ENCODE peak calls at places on chromosomes 1 and 21, in four cellular contexts. U, P, Q and C are unnamed samples. For H3K36me3, the result is how much of the 10 kb centered on the place peaks cover.

GRCh38 chr21:46435786-46436227 is 22.9 kb upstream of the DIP2A start:
- DNase-seq in U (no peak), P (no peak), Q (no peak), C (no peak)

GRCh38 chr21:16633851-16634521 is 878.9 kb upstream of the CXADR start:
- DNase-seq in U (no peak), P (no peak), Q (no peak), C (peak)

GRCh38 chr1:219812491-219813221 is 115.7 kb downstream of the SLC30A10 start:
- DNase-seq in U (peak), P (no peak), Q (peak), C (peak)

GRCh38 chr1:45957684-45958083 is 154.3 kb downstream of the MAST2 start:
- DNase-seq in U (no peak), P (no peak), Q (no peak), C (no peak)

GRCh38 chr21:39852021-39852721 is 15.1 kb upstream of the PCP4 start:
- DNase-seq in U (no peak), P (no peak), Q (peak), C (no peak)

GRCh38 chr21:15222711-15223110 is 157.9 kb upstream of the NRIP1 start:
- DNase-seq in U (no peak), P (no peak), Q (no peak), C (no peak)

GRCh38 chr1:150165622-150166612 is 16.2 kb downstream of the PLEKHO1 start:
- DNase-seq in U (peak), P (peak), Q (no peak), C (peak)

GRCh38 chr1:6108937-6109636 is 63.4 kb downstream of the KCNAB2 start:
- DNase-seq in U (no peak), P (no peak), Q (no peak), C (no peak)

GRCh38 chr1:208189183-208189582 is 55.0 kb downstream of the PLXNA2 start:
- DNase-seq in U (no peak), P (no peak), Q (no peak), C (no peak)

GRCh38 chr21:44413566-44414290 is 41.6 kb upstream of the LRRC3 start:
- DNase-seq in U (no peak), P (no peak), Q (no peak), C (no peak)

GRCh38 chr1:203796223-203796747 is 862 bp downstream of the ZBED6 start:
- DNase-seq in U (no peak), P (peak), Q (no peak), C (peak)

GRCh38 chr1:20150326-20150705 is 11.2 kb downstream of the PLA2G2F start:
- DNase-seq in U (no peak), P (no peak), Q (no peak), C (no peak)

GRCh38 chr1:183632964-183633363 is 2.6 kb downstream of the ARPC5 start:
- DNase-seq in U (no peak), P (no peak), Q (no peak), C (no peak)

GRCh38 chr1:153534933-153535663 is 693 bp downstream of the S100A6 start:
- DNase-seq in U (no peak), P (peak), Q (no peak), C (no peak)

GRCh38 chr1:229209816-229210215 is 61.1 kb upstream of the RAB4A start:
- DNase-seq in U (no peak), P (no peak), Q (no peak), C (no peak)

GRCh38 chr1:232179896-232180760 is 449.8 kb downstream of the SIPA1L2 start:
- DNase-seq in U (no peak), P (no peak), Q (no peak), C (no peak)

GRCh38 chr1:9201421-9202239 is 32.9 kb upstream of the H6PD start:
- DNase-seq in U (no peak), P (no peak), Q (no peak), C (peak)

GRCh38 chr1:219271914-219272545 is 98.4 kb downstream of the LYPLAL1 start:
- DNase-seq in U (no peak), P (no peak), Q (no peak), C (no peak)

GRCh38 chr21:35316933-35317332 is 267.8 kb upstream of the RUNX1 start:
- DNase-seq in U (no peak), P (no peak), Q (no peak), C (no peak)
- H3K4me3 ChIP-seq in U (no peak), P (no peak), Q (no peak), C (no peak)

DNA sequence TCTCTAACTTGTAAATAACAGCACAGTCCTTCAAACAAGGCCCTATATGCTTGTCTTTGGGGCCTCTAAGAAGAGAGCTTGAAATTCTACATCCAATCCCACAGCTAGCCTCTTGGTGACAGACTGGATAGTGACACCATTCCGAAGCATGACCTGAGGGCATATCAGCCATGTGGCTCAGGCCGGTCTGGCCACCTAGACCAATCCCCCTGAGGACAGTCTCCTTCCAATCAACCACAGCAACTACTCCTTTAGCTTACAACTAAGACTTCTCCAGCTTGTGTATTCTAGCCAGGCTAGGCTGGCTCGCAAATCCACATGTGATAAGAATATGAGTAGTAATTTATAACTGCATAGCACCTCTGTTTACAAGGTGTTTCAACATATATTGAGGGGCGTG is 14.0 kb downstream of the BCAR3 start:
- DNase-seq in U (no peak), P (no peak), Q (no peak), C (no peak)
- H3K36me3 ChIP-seq in U (under half), P (under half), Q (half or more), C (under half)

DNA sequence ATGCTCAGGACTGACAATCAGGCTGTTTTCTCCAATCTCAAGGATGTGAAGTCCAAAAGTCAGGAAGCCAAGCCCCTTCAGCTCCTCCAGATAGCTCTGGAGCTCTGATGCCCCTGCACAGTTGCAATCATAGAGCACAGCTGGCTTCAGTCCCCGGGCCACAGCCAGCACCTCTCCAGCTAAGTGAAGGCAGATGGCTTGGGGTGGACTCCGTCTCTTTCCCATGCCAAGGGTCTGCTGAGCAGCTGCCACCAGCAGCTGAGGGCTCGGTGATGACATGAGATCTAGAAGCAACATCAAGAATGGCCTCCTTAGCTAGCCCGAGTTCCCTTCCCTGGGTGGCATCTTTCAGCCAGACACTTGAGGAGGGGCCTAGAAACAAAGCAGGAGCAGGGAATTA is 1.0 kb downstream of the C1orf74 start:
- DNase-seq in U (no peak), P (no peak), Q (no peak), C (no peak)
- H3K4me3 ChIP-seq in U (peak), P (peak), Q (peak), C (no peak)

DNA sequence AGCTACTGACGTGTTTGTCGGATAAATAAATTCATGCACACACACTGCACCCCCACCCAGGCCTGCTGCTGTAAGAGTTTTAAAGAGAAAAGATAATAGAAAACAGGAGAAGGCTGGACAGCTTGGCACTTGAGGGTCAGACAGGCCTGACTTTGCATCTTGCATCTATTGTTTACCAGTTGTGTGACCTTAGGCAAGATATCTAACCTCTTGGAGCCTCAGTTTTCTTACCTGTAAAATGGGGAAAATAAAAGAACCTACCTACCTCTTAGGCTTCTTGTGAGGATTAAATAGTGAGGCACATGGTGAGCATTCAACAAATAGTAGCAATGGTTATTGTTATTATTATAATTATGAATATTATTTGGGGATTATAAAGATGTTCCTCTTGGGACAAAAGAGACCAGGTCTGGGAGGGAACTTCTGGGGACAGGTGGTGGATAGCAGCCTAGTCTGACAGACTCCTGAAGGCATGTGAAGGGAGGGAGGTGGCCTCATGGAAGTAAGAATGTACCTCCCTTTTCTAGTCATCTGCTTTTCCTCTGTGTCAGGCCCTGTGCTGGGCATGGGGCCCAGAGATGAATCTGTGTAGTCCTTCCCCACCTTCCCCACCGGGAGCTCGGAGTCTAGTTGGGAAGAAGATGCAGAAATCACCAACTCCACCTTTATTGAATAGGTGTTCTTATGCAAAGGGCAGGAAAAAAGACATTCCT is 18.3 kb upstream of the EPB41 start:
- DNase-seq in U (no peak), P (no peak), Q (no peak), C (no peak)
- H3K36me3 ChIP-seq in U (under half), P (under half), Q (under half), C (under half)

GRCh38 chr21:17782051-17782450 is 37.1 kb downstream of the C21orf91 start:
- DNase-seq in U (no peak), P (no peak), Q (no peak), C (no peak)

GRCh38 chr21:17784604-17785402 is 34.4 kb downstream of the C21orf91 start:
- DNase-seq in U (no peak), P (no peak), Q (no peak), C (no peak)

GRCh38 chr21:17783816-17784598 is 35.1 kb downstream of the C21orf91 start:
- DNase-seq in U (no peak), P (peak), Q (no peak), C (no peak)

GRCh38 chr21:17781524-17781923 is 37.6 kb downstream of the C21orf91 start:
- DNase-seq in U (no peak), P (no peak), Q (no peak), C (no peak)

GRCh38 chr21:17783003-17783402 is 36.2 kb downstream of the C21orf91 start:
- DNase-seq in U (no peak), P (no peak), Q (no peak), C (no peak)
- H3K4me3 ChIP-seq in U (no peak), P (no peak), Q (no peak), C (no peak)

DNA sequence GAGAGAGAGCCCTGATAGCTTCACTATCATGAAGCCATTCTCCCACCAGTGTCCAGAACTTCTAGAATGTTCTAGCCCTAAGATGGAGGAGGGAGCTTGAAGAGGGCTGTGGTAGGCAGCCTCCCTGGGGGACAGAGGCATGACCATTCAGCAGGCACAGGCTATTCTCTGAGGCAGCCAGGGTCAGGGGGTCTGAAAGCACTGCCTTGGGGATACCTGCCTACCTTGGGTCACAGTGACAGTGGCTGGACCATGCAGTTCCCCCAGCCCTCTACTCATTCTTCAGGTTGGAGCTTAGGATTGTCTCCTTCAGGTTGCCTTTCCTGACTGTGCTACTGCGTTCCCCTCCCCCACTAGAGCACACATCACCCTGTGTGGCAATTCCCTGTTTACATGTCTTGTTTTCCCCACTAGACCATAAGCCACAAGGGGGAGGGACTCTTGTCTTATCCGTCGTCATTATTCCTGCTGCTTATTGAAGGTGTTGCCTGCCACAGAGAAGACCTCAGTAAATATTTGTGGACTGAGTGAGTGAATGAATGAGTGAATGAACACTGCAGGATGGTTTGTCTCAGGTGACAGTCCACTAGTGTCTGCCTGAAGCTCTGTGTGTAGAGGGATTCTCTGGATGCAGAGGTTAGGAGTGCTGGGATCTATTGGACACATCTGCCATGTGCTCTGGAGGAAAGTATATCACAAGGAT is 5.2 kb downstream of the ZDHHC18 start:
- DNase-seq in U (no peak), P (no peak), Q (no peak), C (no peak)
- H3K36me3 ChIP-seq in U (under half), P (under half), Q (half or more), C (under half)

DNA sequence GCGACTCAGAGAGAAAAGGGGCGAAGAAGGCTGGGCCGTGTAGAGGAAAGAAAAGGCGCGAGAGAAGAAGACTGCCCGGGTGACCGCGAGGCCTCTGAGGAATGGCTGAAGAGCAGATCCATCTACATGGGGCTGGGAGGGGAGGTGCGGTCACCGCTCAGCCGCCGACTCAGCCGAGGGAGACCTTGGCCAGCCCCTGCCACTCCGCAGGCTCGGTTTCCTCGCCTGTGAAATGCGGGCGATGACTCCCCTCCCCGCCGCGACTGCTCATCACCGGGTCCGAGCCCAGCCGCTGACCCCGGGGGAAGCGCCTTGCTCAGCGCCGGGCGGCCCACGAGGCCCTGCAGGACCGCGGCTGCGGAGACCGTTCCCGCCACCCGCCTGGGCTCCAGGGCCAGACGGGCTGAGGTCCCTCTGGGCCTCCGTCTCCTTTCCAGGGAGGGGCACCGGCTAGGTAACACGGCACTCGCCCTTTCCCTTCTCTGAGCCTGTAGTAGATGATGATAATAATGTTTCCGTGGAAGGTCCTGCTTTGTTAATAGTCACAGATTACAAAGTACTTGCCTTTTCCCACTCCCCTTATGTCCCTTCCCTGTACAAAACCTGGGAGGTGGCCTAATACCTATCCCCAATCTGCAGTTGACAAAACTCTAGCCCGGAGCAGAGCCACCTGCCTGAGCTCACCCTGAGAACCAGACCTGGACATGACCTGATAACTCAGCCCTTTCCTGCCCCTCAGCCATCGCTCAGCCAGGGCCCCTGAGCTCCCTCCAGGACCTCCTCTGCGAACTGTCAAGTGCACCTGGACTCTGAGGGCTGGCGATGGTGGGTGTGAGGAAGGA is 1.6 kb upstream of the BSND start:
- DNase-seq in U (no peak), P (no peak), Q (no peak), C (no peak)
- H3K4me3 ChIP-seq in U (no peak), P (no peak), Q (peak), C (no peak)

GRCh38 chr21:34869541-34869940 is 179.6 kb downstream of the RUNX1 start:
- DNase-seq in U (no peak), P (no peak), Q (no peak), C (no peak)
- H3K36me3 ChIP-seq in U (under half), P (under half), Q (half or more), C (under half)

DNA sequence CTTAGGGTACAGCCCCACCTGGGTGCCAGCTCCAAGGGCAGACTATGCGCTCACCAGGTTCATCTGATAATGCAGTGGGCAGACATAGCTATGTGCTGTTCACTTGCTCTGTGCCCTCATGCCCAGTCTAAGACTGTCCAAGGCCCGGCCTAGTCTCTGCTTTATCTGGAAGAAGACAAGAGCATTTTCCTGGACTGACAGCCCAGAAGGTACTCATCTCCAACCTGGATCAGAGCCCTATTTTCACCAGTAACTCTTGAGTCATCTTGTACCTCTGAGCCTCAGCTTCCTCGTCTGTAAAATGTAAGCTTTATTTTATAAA is 28.5 kb upstream of the LRRC8C start:
- DNase-seq in U (no peak), P (no peak), Q (no peak), C (no peak)
- H3K4me3 ChIP-seq in U (no peak), P (no peak), Q (no peak), C (no peak)

DNA sequence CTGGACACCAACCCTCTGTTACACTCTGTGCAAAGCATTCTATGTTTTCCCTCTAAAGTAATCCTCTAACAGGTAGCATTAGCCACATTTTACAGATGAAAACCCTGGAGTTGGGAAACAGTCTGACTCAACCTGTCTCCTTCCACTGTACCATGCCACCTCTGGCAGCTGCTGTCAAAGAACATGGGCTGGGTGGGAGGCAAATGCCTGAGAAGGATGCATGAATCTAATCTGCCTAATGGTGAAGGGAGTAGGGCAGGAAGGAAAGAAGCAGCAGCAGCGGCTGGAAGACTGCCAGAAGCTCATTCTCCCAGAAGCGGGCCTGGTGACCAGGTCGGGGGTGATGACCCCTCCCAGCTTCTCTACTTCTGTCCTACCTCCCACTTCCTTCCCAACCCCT is 21.7 kb downstream of the LRRC71 start:
- DNase-seq in U (no peak), P (no peak), Q (no peak), C (no peak)
- H3K36me3 ChIP-seq in U (under half), P (under half), Q (half or more), C (under half)